ENCODE peak calls at places on chromosome X, in five cellular contexts. E, P, C, H and N are unnamed samples.
A peak's percentile ranks its signal among the peaks of the same experiment; 100 is the strongest.

GRCh38 chrX:107541244-107541643 is 87.1 kb upstream of the PRPS1 start:
- DNase-seq in E (no peak), P (no peak), C (no peak), H (no peak), N (no peak)

GRCh38 chrX:118495958-118496762 is 545 bp downstream of the DOCK11 start:
- DNase-seq in E (no peak), P (no peak), C (peak; percentile 21), H (no peak), N (peak; percentile 59)

GRCh38 chrX:96455078-96455477 is 229.6 kb upstream of the DIAPH2 start:
- DNase-seq in E (no peak), P (no peak), C (no peak), H (no peak), N (no peak)

GRCh38 chrX:18872621-18873020 is 111.3 kb downstream of the PHKA2 start:
- DNase-seq in E (no peak), P (no peak), C (no peak), H (no peak), N (no peak)

GRCh38 chrX:40099046-40099968 is 1.5 kb upstream of the BCOR start:
- DNase-seq in E (no peak), P (peak; percentile 66), C (no peak), H (no peak), N (peak; percentile 70)

GRCh38 chrX:73977542-73978169 is 326.3 kb upstream of the ZCCHC13 start:
- DNase-seq in E (no peak), P (peak; percentile 46), C (no peak), H (no peak), N (no peak)

GRCh38 chrX:12991575-12991974 is 16.7 kb downstream of the TMSB4X start:
- DNase-seq in E (no peak), P (no peak), C (no peak), H (no peak), N (no peak)

GRCh38 chrX:16202943-16203342 is 35.7 kb downstream of the MAGEB17 start:
- DNase-seq in E (no peak), P (no peak), C (no peak), H (no peak), N (no peak)

GRCh38 chrX:107978080-107978479 is 4.1 kb downstream of the TEX13B start:
- DNase-seq in E (no peak), P (no peak), C (no peak), H (no peak), N (no peak)

GRCh38 chrX:56314334-56314733 is 82.2 kb downstream of the KLF8 start:
- DNase-seq in E (no peak), P (no peak), C (no peak), H (no peak), N (no peak)

GRCh38 chrX:145817666-145818521 is at the start of gene SLITRK2:
- DNase-seq in E (no peak), P (no peak), C (no peak), H (no peak), N (no peak)

GRCh38 chrX:18714910-18715309 is 7.5 kb downstream of the PPEF1 start:
- DNase-seq in E (no peak), P (no peak), C (no peak), H (no peak), N (no peak)

GRCh38 chrX:132023117-132023895 is at the start of gene STK26:
- DNase-seq in E (peak; percentile 83), P (no peak), C (peak; percentile 81), H (peak; percentile 44), N (peak; percentile 77)

GRCh38 chrX:70262952-70263567 is 3.1 kb upstream of the P2RY4 start:
- DNase-seq in E (peak; percentile 62), P (no peak), C (peak; percentile 45), H (peak; percentile 23), N (peak; percentile 44)

GRCh38 chrX:39688219-39688575 is 409.6 kb downstream of the BCOR start:
- DNase-seq in E (no peak), P (no peak), C (no peak), H (no peak), N (no peak)

GRCh38 chrX:15751160-15751819 is 13.2 kb downstream of the CA5B start:
- DNase-seq in E (no peak), P (no peak), C (no peak), H (no peak), N (no peak)

GRCh38 chrX:35670894-35671293 is 127.2 kb upstream of the MAGEB16 start:
- DNase-seq in E (no peak), P (no peak), C (no peak), H (no peak), N (no peak)

GRCh38 chrX:45788941-45789348 is 588.3 kb upstream of the DIPK2B start:
- DNase-seq in E (no peak), P (no peak), C (no peak), H (no peak), N (no peak)

GRCh38 chrX:40083120-40083978 is 14.4 kb downstream of the BCOR start:
- DNase-seq in E (no peak), P (no peak), C (peak; percentile 60), H (no peak), N (no peak)

GRCh38 chrX:13473666-13474516 is 95.5 kb upstream of the EGFL6 start:
- DNase-seq in E (no peak), P (peak; percentile 52), C (no peak), H (no peak), N (no peak)

GRCh38 chrX:56219702-56220101 is 12.5 kb upstream of the KLF8 start:
- DNase-seq in E (no peak), P (no peak), C (no peak), H (peak; percentile 0), N (no peak)

GRCh38 chrX:20515841-20516461 is 249.2 kb upstream of the RPS6KA3 start:
- DNase-seq in E (no peak), P (peak; percentile 53), C (no peak), H (peak; percentile 23), N (no peak)
- TF ChIP-seq FOXM1 in E (no peak), P (peak; percentile 74), C (no peak), H (no peak), N (no peak)

GRCh38 chrX:48835524-48836329 is at the start of gene PCSK1N:
- DNase-seq in E (peak; percentile 68), P (no peak), C (no peak), H (peak; percentile 88), N (peak; percentile 94)
- TF ChIP-seq FOXM1 in E (no peak), P (no peak), C (no peak), H (no peak), N (no peak)

GRCh38 chrX:154333837-154334271 is 38.3 kb downstream of the TKTL1 start:
- DNase-seq in E (no peak), P (peak; percentile 50), C (no peak), H (no peak), N (no peak)
- TF ChIP-seq FOXM1 in E (no peak), P (no peak), C (no peak), H (no peak), N (no peak)

DNA sequence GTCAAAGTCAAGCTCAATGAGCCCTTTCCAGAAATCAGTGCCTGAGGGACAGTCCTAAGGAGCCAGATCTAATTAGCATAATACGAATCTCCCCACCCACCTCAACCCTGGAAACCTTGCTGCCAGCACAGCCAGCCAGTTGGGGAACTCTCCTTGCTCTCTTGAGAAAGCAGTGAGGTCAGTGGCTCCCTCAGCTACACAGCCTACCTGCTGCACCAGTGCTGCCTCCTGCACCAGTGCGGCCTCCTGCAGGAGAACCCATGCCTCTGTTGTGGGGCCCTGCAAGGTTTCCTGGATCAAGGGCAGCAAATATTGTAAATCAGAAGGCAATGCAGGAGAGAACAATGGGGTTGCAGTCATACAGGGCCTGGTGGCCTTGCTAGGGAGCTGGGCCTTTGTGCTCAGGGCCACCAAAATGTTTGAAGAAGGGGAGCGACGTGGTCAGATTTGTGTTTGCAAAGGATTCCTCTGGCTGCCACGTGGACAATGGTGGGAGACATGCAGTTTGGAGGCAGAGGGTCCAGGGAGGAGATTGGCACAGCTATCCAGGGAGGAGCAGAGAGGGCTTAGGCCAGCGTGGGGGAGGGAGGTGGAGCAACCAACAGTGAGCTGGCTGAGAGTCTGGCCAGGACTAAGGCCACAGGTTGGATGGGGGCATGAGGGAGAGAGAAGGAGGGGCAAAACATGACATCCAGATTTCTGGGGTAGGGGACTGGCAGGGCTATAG is 124.3 kb upstream of the MAMLD1 start:
- DNase-seq in E (no peak), P (no peak), C (no peak), H (peak; percentile 10), N (no peak)
- TF ChIP-seq FOXM1 in E (no peak), P (no peak), C (no peak), H (no peak), N (no peak)

DNA sequence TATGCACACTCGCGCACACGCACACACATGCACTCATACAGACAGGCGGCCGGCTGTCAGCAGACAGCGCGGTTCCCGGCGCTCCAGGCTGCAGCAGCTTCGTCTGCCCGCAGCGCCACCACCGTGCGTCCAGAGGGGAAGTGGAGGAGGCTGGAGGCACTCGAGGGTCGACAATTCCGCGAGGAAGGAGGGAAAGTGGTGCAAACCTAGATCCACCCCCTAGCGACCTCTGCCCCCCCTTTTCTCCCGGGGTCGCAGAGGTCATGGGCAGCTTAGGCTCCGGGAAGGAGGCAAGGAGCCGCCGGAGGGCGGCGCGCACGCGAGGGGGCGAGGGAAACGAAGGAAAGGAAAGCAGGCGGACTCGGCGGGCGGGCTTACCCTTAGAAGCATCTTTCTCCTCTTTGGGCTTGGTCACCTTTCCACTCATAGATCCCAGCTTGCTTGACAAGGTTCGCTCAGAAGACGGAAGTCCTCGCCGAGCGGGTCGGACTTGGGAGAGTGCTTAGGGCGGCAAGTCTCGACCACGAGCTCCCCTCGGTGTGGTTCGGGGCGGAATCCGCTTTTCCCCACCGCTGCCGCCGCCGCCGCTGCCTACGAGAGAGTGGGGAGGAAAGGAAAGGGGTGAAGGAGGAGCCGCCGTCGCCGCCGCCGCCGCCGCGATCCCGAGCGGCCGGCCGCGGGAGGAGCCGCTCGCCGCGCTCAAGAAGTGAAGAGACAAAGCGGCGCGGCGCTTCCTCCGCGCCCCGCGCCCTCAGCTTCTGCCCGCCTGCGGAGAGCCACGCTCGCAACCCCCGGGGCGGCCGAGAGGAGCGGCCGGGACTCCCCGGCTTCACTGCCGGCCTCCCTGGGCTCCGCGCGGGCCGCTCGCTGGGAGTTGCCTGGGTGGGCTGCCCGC is 326.6 kb upstream of the F9 start:
- DNase-seq in E (peak; percentile 33), P (no peak), C (peak; percentile 28), H (no peak), N (peak; percentile 33)
- TF ChIP-seq FOXM1 in E (no peak), P (no peak), C (no peak), H (no peak), N (no peak)